ENCODE peak calls at places on chromosome 21, in four cellular contexts. One of them, this sample, is unnamed.

GRCh38 chr21:18529253-18529652 is 125.7 kb upstream of the TMPRSS15 start:
- DNase-seq in uterus: no peak
- DNase-seq in upper lobe of left lung: no peak
- DNase-seq in erythroblast: no peak
- DNase-seq in this sample: no peak

GRCh38 chr21:33801424-33802405 is 113.9 kb downstream of the ATP5PO start:
- DNase-seq in uterus: no peak
- DNase-seq in upper lobe of left lung: no peak
- DNase-seq in erythroblast: no peak
- DNase-seq in this sample: peak

GRCh38 chr21:34544032-34544496 is 32.1 kb upstream of the KCNE1 start:
- DNase-seq in uterus: peak
- DNase-seq in upper lobe of left lung: peak
- DNase-seq in erythroblast: peak
- DNase-seq in this sample: peak

GRCh38 chr21:36499578-36500471 is 19.9 kb upstream of the CLDN14 start:
- DNase-seq in uterus: peak
- DNase-seq in upper lobe of left lung: peak
- DNase-seq in erythroblast: no peak
- DNase-seq in this sample: no peak

GRCh38 chr21:39956586-39956985 is 89.3 kb downstream of the PCP4 start:
- DNase-seq in uterus: no peak
- DNase-seq in upper lobe of left lung: no peak
- DNase-seq in erythroblast: no peak
- DNase-seq in this sample: no peak

GRCh38 chr21:14879458-14879857 is 185.3 kb downstream of the NRIP1 start:
- DNase-seq in uterus: no peak
- DNase-seq in upper lobe of left lung: no peak
- DNase-seq in erythroblast: no peak
- DNase-seq in this sample: no peak

GRCh38 chr21:36854391-36854790 is 112.1 kb downstream of the HLCS start:
- DNase-seq in uterus: no peak
- DNase-seq in upper lobe of left lung: no peak
- DNase-seq in erythroblast: peak
- DNase-seq in this sample: peak

GRCh38 chr21:31347435-31348032 is 3.5 kb upstream of the TIAM1 start:
- DNase-seq in uterus: no peak
- DNase-seq in upper lobe of left lung: no peak
- DNase-seq in erythroblast: no peak
- DNase-seq in this sample: peak

GRCh38 chr21:35382696-35383095 is 333.6 kb upstream of the RUNX1 start:
- DNase-seq in uterus: no peak
- DNase-seq in upper lobe of left lung: no peak
- DNase-seq in erythroblast: no peak
- DNase-seq in this sample: no peak

GRCh38 chr21:37198989-37199924 is 67.9 kb downstream of the VPS26C start:
- DNase-seq in uterus: no peak
- DNase-seq in upper lobe of left lung: no peak
- DNase-seq in erythroblast: no peak
- DNase-seq in this sample: no peak

GRCh38 chr21:36156815-36157670 is at the start of gene DOP1B:
- DNase-seq in uterus: no peak
- DNase-seq in upper lobe of left lung: no peak
- DNase-seq in erythroblast: no peak
- DNase-seq in this sample: peak

GRCh38 chr21:36700295-36700960 is 1.5 kb downstream of the SIM2 start:
- DNase-seq in uterus: no peak
- DNase-seq in upper lobe of left lung: no peak
- DNase-seq in erythroblast: no peak
- DNase-seq in this sample: no peak

GRCh38 chr21:35202431-35202830 is 153.3 kb upstream of the RUNX1 start:
- DNase-seq in uterus: no peak
- DNase-seq in upper lobe of left lung: no peak
- DNase-seq in erythroblast: no peak
- DNase-seq in this sample: no peak

GRCh38 chr21:20882462-20883415 is 115.5 kb upstream of the NCAM2 start:
- DNase-seq in uterus: no peak
- DNase-seq in upper lobe of left lung: peak
- DNase-seq in erythroblast: peak
- DNase-seq in this sample: peak

GRCh38 chr21:29490016-29490415 is 191.3 kb downstream of the BACH1 start:
- DNase-seq in uterus: no peak
- DNase-seq in upper lobe of left lung: no peak
- DNase-seq in erythroblast: no peak
- DNase-seq in this sample: no peak

GRCh38 chr21:34526618-34527290 is 14.7 kb upstream of the KCNE1 start:
- DNase-seq in uterus: peak
- DNase-seq in upper lobe of left lung: peak
- DNase-seq in erythroblast: peak
- DNase-seq in this sample: no peak

GRCh38 chr21:30605968-30606367 is 5.1 kb downstream of the KRTAP22-1 start:
- DNase-seq in uterus: no peak
- DNase-seq in upper lobe of left lung: no peak
- DNase-seq in erythroblast: no peak
- DNase-seq in this sample: no peak

GRCh38 chr21:40200962-40201361 is 333.7 kb downstream of the PCP4 start:
- DNase-seq in uterus: no peak
- DNase-seq in upper lobe of left lung: no peak
- DNase-seq in erythroblast: no peak
- DNase-seq in this sample: no peak

GRCh38 chr21:15241997-15242767 is 177.4 kb upstream of the NRIP1 start:
- DNase-seq in uterus: no peak
- DNase-seq in upper lobe of left lung: no peak
- DNase-seq in erythroblast: no peak
- DNase-seq in this sample: no peak

GRCh38 chr21:36908260-36908908 is 58.1 kb downstream of the HLCS start:
- DNase-seq in uterus: no peak
- DNase-seq in upper lobe of left lung: no peak
- DNase-seq in erythroblast: no peak
- DNase-seq in this sample: no peak

DNA sequence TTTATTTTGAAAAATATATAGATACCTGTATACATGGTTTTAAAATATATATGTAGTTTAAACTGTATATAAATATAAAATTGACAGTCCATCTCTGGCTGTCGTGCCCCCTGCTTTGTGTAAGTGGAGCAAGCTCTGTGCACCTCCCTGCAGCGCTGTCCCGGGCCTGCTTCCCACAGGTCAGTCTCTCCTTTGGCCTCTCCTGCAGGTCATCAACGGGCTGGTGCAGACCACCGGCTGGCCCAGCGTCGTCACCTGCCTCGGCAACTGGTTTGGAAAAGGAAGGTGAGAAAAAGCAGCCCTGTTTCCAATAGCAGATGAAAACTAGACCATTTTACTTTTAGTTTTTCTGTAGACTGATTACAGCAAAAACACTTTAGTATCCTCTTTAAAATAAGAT is 28.5 kb downstream of the SLC37A1 start:
- DNase-seq in uterus: no peak
- DNase-seq in upper lobe of left lung: no peak
- DNase-seq in erythroblast: no peak
- DNase-seq in this sample: no peak
- TF ChIP-seq POLR2A in uterus: no peak
- TF ChIP-seq POLR2A in upper lobe of left lung: no peak
- TF ChIP-seq POLR2A in erythroblast: no peak
- TF ChIP-seq POLR2A in this sample: no peak

GRCh38 chr21:45981641-45982255 is at the start of gene COL6A1:
- DNase-seq in uterus: peak
- DNase-seq in upper lobe of left lung: peak
- DNase-seq in erythroblast: peak
- DNase-seq in this sample: peak
- TF ChIP-seq POLR2A in uterus: peak
- TF ChIP-seq POLR2A in upper lobe of left lung: no peak
- TF ChIP-seq POLR2A in erythroblast: no peak
- TF ChIP-seq POLR2A in this sample: no peak

DNA sequence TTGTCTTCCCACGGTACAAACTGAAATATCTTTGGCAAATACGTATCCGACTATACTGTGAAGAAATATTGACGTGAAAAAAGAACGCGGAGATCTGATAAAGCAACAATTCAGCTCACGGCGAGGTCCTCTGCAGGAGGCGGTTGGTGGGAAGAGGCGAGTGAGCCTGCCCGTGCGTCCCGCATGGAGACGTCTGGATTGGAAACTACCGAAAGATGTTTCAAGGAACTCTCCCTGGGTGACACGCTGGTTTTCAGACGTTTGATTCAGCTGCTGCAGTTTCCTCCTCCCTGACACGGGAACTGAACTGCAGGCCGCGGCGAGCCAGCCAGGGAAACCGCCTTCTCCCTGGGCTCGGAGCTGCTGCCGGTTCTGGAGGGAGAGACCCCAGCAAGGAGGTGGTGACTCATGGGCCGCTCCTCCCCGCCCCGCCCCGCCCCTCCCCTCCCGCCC is 390 bp upstream of the COL6A1 start:
- DNase-seq in uterus: peak
- DNase-seq in upper lobe of left lung: peak
- DNase-seq in erythroblast: peak
- DNase-seq in this sample: peak
- TF ChIP-seq POLR2A in uterus: peak
- TF ChIP-seq POLR2A in upper lobe of left lung: no peak
- TF ChIP-seq POLR2A in erythroblast: no peak
- TF ChIP-seq POLR2A in this sample: no peak

DNA sequence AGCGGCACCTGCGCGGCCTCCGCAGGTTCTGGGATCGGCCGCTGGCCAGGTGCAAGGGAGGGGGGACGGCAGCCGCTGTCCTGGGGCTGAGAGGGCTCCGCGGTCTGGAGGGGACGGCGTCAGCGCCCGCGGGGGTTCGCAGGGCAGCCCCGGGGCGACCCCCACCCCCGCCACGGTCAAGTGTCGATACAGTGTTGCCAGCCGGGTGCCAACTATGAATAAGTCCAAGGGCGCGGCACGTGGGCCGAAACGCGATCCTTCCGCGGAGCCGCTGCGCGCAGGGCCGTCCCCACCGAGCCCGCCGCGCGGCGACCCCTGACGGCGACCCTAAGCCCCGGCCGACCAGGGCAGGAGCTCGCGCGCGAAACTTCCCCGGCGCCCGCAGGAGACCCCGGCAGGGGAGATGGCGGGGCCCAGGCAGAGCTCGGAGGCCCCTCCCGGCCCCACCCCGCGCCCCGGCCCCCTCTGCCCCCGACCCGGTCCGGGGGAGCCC is 664 bp upstream of the AGPAT3 start:
- DNase-seq in uterus: no peak
- DNase-seq in upper lobe of left lung: no peak
- DNase-seq in erythroblast: peak
- DNase-seq in this sample: peak
- TF ChIP-seq POLR2A in uterus: peak
- TF ChIP-seq POLR2A in upper lobe of left lung: peak
- TF ChIP-seq POLR2A in erythroblast: peak
- TF ChIP-seq POLR2A in this sample: no peak

DNA sequence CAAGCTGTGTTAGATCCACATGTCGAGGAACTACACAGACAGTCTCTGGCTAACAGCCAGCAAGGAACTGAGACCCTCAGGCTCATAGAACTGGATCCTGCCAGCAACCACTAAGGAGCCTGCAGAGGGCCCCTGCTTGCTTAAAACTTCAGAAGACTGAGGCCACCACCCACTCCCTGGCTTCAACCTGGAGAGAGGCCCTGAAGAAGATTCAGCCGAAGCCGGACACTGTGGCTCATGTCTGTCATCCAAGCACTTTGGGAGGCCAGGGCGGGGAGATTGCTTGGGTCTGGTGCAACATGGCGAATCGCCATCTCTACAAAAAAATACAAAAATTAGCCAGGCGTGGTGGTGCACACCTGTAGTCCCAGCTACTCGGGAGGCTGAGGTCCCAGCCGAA is 92.6 kb upstream of the TMPRSS2 start:
- DNase-seq in uterus: no peak
- DNase-seq in upper lobe of left lung: no peak
- DNase-seq in erythroblast: no peak
- DNase-seq in this sample: no peak
- TF ChIP-seq POLR2A in uterus: no peak
- TF ChIP-seq POLR2A in upper lobe of left lung: no peak
- TF ChIP-seq POLR2A in erythroblast: no peak
- TF ChIP-seq POLR2A in this sample: no peak

GRCh38 chr21:38773108-38774061 is 32.3 kb upstream of the ETS2 start:
- DNase-seq in uterus: no peak
- DNase-seq in upper lobe of left lung: no peak
- DNase-seq in erythroblast: no peak
- DNase-seq in this sample: peak
- TF ChIP-seq POLR2A in uterus: no peak
- TF ChIP-seq POLR2A in upper lobe of left lung: no peak
- TF ChIP-seq POLR2A in erythroblast: no peak
- TF ChIP-seq POLR2A in this sample: no peak

DNA sequence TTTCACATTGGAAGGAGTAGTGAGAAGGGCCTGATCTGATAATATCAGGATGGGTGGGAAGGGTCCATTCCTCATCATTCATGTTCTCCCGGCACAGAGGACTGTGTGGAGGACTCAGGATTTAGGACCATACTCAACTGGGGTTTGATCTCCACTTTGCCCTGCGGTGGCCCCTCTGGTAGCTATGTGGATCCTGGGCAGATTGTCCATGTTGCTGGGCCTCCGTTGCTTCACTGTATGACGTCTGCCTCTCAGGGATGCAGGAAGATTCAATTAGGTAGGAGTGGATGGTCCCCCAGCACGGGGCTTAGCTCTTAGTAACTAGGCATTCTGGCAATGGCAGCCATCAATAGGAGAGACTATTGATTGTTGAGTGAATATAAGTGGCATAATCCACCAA is 2.3 kb downstream of the ETS2 start:
- DNase-seq in uterus: no peak
- DNase-seq in upper lobe of left lung: peak
- DNase-seq in erythroblast: no peak
- DNase-seq in this sample: no peak
- TF ChIP-seq POLR2A in uterus: no peak
- TF ChIP-seq POLR2A in upper lobe of left lung: no peak
- TF ChIP-seq POLR2A in erythroblast: peak
- TF ChIP-seq POLR2A in this sample: no peak

GRCh38 chr21:42310411-42311001 is 4.7 kb downstream of the TFF3 start:
- DNase-seq in uterus: no peak
- DNase-seq in upper lobe of left lung: no peak
- DNase-seq in erythroblast: no peak
- DNase-seq in this sample: no peak

GRCh38 chr21:42308914-42309752 is 6.1 kb downstream of the TFF3 start:
- DNase-seq in uterus: no peak
- DNase-seq in upper lobe of left lung: no peak
- DNase-seq in erythroblast: no peak
- DNase-seq in this sample: no peak

GRCh38 chr21:42308161-42308913 is 6.9 kb downstream of the TFF3 start:
- DNase-seq in uterus: no peak
- DNase-seq in upper lobe of left lung: no peak
- DNase-seq in erythroblast: no peak
- DNase-seq in this sample: no peak

GRCh38 chr21:42311160-42311559 is 4.0 kb downstream of the TFF3 start:
- DNase-seq in uterus: no peak
- DNase-seq in upper lobe of left lung: peak
- DNase-seq in erythroblast: no peak
- DNase-seq in this sample: no peak

DNA sequence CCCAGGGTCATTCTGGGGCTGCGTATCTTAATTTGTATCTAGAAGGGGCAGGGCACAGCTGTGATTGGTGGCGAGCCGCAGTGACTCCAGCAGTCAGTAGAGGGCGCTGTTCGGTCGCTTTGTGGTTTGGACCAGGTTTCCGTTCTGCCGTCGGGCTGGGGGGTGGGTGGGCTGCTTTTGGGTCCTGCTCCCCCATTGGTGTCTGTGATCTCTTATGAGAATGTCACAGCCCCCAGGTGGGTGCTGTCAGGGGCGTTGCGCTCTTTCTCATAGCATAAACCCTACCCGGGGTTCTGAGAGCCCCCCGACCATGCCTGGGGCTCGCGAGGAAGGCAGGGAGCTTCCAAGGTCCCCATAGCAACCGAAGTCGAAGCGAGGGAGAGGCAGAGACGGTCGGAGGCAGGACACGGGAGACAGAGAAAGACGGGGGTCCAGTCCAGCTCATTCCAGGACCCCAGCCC is 5.4 kb downstream of the TFF3 start:
- DNase-seq in uterus: no peak
- DNase-seq in upper lobe of left lung: peak
- DNase-seq in erythroblast: peak
- DNase-seq in this sample: peak
- TF ChIP-seq POLR2A in uterus: no peak
- TF ChIP-seq POLR2A in upper lobe of left lung: no peak
- TF ChIP-seq POLR2A in erythroblast: no peak
- TF ChIP-seq POLR2A in this sample: no peak

This sample was measured in NB4.